ENCODE peak calls at places on chromosomes 7 and 10, in ten cellular contexts. D is cardiac muscle cell, G is SJSA1, Y is A549, V is IMR-90, T is WTC11, C is choroid plexus epithelial cell, N is T1000, F is neural progenitor cell, W is lower lobe of right lung. X is an unnamed sample.

GRCh38 chr7:139842414-139843210 is 13.5 kb downstream of the TBXAS1 start:
- DNase-seq in T (no peak), N (no peak), V (peak), C (peak), D (peak), G (no peak), W (no peak), F (no peak), Y (no peak), X (no peak)

GRCh38 chr10:73065441-73065840 is 31.2 kb downstream of the P4HA1 start:
- DNase-seq in T (no peak), G (no peak), C (no peak), F (no peak), N (no peak), Y (no peak), W (no peak), D (no peak), V (no peak), X (no peak)

GRCh38 chr7:123666492-123666891 is 10.8 kb downstream of the LMOD2 start:
- DNase-seq in F (no peak), V (no peak), T (no peak), Y (no peak), G (no peak), W (no peak), D (no peak), C (no peak), N (no peak), X (no peak)

GRCh38 chr10:118621304-118621942 is 26.0 kb upstream of the PRLHR start:
- DNase-seq in G (no peak), T (no peak), V (no peak), N (no peak), C (no peak), Y (no peak), D (no peak), F (no peak), W (no peak), X (no peak)

GRCh38 chr10:103451091-103451801 is 924 bp downstream of the CALHM2 start:
- DNase-seq in G (no peak), Y (peak), V (no peak), D (peak), F (no peak), T (no peak), W (peak), C (peak), N (peak), X (no peak)

GRCh38 chr10:117264776-117265175 is 23.9 kb downstream of the SLC18A2 start:
- DNase-seq in D (no peak), T (no peak), W (no peak), G (no peak), C (no peak), V (no peak), F (no peak), N (no peak), Y (no peak), X (no peak)

GRCh38 chr10:69914373-69915268 is 112.9 kb downstream of the COL13A1 start:
- DNase-seq in F (peak), N (peak), G (peak), Y (peak), T (peak), V (peak), W (peak), C (peak), D (peak), X (peak)

GRCh38 chr7:117249696-117250095 is 73.2 kb downstream of the WNT2 start:
- DNase-seq in T (no peak), V (peak), N (no peak), C (no peak), W (no peak), G (no peak), D (no peak), Y (no peak), F (no peak), X (no peak)

GRCh38 chr7:158056761-158057160 is 530.9 kb downstream of the PTPRN2 start:
- DNase-seq in D (no peak), C (no peak), N (no peak), G (no peak), V (no peak), T (no peak), Y (no peak), W (no peak), F (no peak), X (no peak)

GRCh38 chr10:12981570-12981969 is 19.9 kb downstream of the CCDC3 start:
- DNase-seq in Y (no peak), F (no peak), V (peak), G (peak), C (peak), T (no peak), D (peak), N (no peak), W (no peak), X (no peak)

GRCh38 chr10:131840788-131841118 is 60.1 kb upstream of the PPP2R2D start:
- DNase-seq in D (no peak), G (no peak), C (no peak), F (no peak), T (no peak), Y (no peak), N (no peak), W (no peak), V (no peak), X (no peak)

GRCh38 chr7:112790651-112790973 is 419 bp upstream of the TMEM168 start:
- DNase-seq in V (no peak), T (no peak), F (no peak), Y (no peak), N (no peak), G (no peak), W (no peak), D (no peak), C (peak), X (no peak)

GRCh38 chr7:151039850-151040548 is 8.3 kb upstream of the ASIC3 start:
- DNase-seq in F (no peak), N (no peak), V (no peak), W (no peak), T (no peak), G (no peak), C (no peak), D (no peak), Y (no peak), X (no peak)

GRCh38 chr7:108089381-108089780 is 40.8 kb downstream of the LAMB4 start:
- DNase-seq in T (no peak), V (no peak), C (no peak), F (no peak), W (no peak), Y (no peak), N (no peak), D (no peak), G (no peak), X (no peak)

GRCh38 chr10:23344251-23344841 is at the start of gene C10orf67:
- DNase-seq in W (peak), G (no peak), V (peak), F (peak), C (peak), Y (peak), T (peak), N (no peak), D (peak), X (peak)

GRCh38 chr7:106613279-106613678 is 47.7 kb downstream of the CCDC71L start:
- DNase-seq in C (no peak), Y (no peak), D (no peak), N (no peak), T (no peak), G (no peak), V (no peak), F (no peak), W (no peak), X (no peak)

GRCh38 chr7:102985176-102985783 is 72.5 kb downstream of the LRRC17 start:
- DNase-seq in D (peak), N (no peak), V (peak), T (no peak), G (no peak), W (no peak), F (no peak), C (no peak), Y (no peak), X (no peak)

GRCh38 chr10:12181065-12181775 is 14.5 kb downstream of the NUDT5 start:
- DNase-seq in W (peak), Y (no peak), G (no peak), F (no peak), D (peak), N (no peak), C (peak), V (no peak), T (no peak), X (peak)

GRCh38 chr10:87092861-87093460 is 1.7 kb downstream of the GLUD1 start:
- DNase-seq in T (peak), N (no peak), F (peak), D (peak), G (no peak), W (no peak), C (peak), Y (no peak), V (peak), X (peak)

GRCh38 chr10:97485647-97486281 is 12.5 kb downstream of the MMS19 start:
- DNase-seq in G (no peak), C (no peak), D (no peak), Y (no peak), V (no peak), T (no peak), N (no peak), F (no peak), W (no peak), X (no peak)

GRCh38 chr7:121503039-121503438 is 106.9 kb upstream of the FAM3C start:
- DNase-seq in D (no peak), T (no peak), F (no peak), C (no peak), N (no peak), V (no peak), W (no peak), G (no peak), Y (no peak), X (no peak)

GRCh38 chr10:59839576-59839975 is 66.8 kb downstream of the CCDC6 start:
- DNase-seq in D (peak), C (peak), N (no peak), V (peak), T (no peak), W (no peak), F (no peak), Y (no peak), G (no peak), X (no peak)

GRCh38 chr7:101620991-101621390 is 8.1 kb downstream of the MYL10 start:
- DNase-seq in W (no peak), D (no peak), Y (no peak), N (no peak), G (no peak), V (no peak), C (no peak), T (no peak), F (no peak), X (no peak)

GRCh38 chr7:79055722-79056415 is 397.6 kb downstream of the MAGI2 start:
- DNase-seq in G (no peak), Y (no peak), T (no peak), F (no peak), V (no peak), W (no peak), C (no peak), D (no peak), N (no peak), X (no peak)

GRCh38 chr10:29343607-29344038 is 54.8 kb downstream of the LYZL1 start:
- DNase-seq in V (no peak), T (no peak), D (peak), W (no peak), F (no peak), Y (no peak), G (no peak), N (no peak), C (peak), X (no peak)

GRCh38 chr7:74220229-74220628 is 10.4 kb downstream of the LAT2 start:
- DNase-seq in G (no peak), V (no peak), D (no peak), C (no peak), F (no peak), T (no peak), Y (no peak), W (no peak), N (no peak), X (no peak)

GRCh38 chr10:63240807-63241206 is 107.7 kb downstream of the NRBF2 start:
- DNase-seq in W (no peak), F (no peak), T (no peak), N (no peak), G (no peak), C (no peak), Y (no peak), D (peak), V (no peak), X (peak)